ENCODE peak calls at places on chromosomes 6 and 20, in four cellular contexts. One of them, this sample, is unnamed.

GRCh38 chr20:1269235-1269634 is 3.1 kb downstream of the SNPH start:
- DNase-seq in AG20443: no peak
- DNase-seq in left ventricle myocardium inferior: no peak
- DNase-seq in ureter: no peak
- DNase-seq in this sample: no peak

GRCh38 chr6:35494161-35494563 is 2.7 kb downstream of the TEAD3 start:
- DNase-seq in left ventricle myocardium inferior: peak
- DNase-seq in ureter: no peak
- DNase-seq in AG20443: no peak
- DNase-seq in this sample: no peak

GRCh38 chr20:12835999-12836398 is 172.8 kb upstream of the SPTLC3 start:
- DNase-seq in left ventricle myocardium inferior: no peak
- DNase-seq in AG20443: no peak
- DNase-seq in ureter: no peak
- DNase-seq in this sample: no peak

GRCh38 chr20:31698803-31699718 is 23.6 kb downstream of the BCL2L1 start:
- DNase-seq in AG20443: peak
- DNase-seq in left ventricle myocardium inferior: no peak
- DNase-seq in ureter: peak
- DNase-seq in this sample: no peak

GRCh38 chr6:129936329-129937165 is 75.4 kb upstream of the TMEM244 start:
- DNase-seq in ureter: no peak
- DNase-seq in AG20443: peak
- DNase-seq in left ventricle myocardium inferior: no peak
- DNase-seq in this sample: peak

GRCh38 chr6:7909323-7910276 is 988 bp downstream of the TXNDC5 start:
- DNase-seq in left ventricle myocardium inferior: peak
- DNase-seq in ureter: peak
- DNase-seq in AG20443: peak
- DNase-seq in this sample: peak

GRCh38 chr20:6142348-6142993 is 19.6 kb upstream of the FERMT1 start:
- DNase-seq in left ventricle myocardium inferior: no peak
- DNase-seq in AG20443: peak
- DNase-seq in ureter: peak
- DNase-seq in this sample: peak

GRCh38 chr20:46351357-46352058 is 43.2 kb upstream of the CDH22 start:
- DNase-seq in left ventricle myocardium inferior: no peak
- DNase-seq in AG20443: no peak
- DNase-seq in ureter: no peak
- DNase-seq in this sample: no peak

GRCh38 chr6:133977983-133978895 is 25.2 kb downstream of the TBPL1 start:
- DNase-seq in left ventricle myocardium inferior: no peak
- DNase-seq in ureter: no peak
- DNase-seq in AG20443: peak
- DNase-seq in this sample: no peak

GRCh38 chr20:44067650-44068081 is 119.3 kb downstream of the JPH2 start:
- DNase-seq in AG20443: no peak
- DNase-seq in left ventricle myocardium inferior: no peak
- DNase-seq in ureter: no peak
- DNase-seq in this sample: no peak

GRCh38 chr20:1479831-1480595 is 11.2 kb downstream of the SIRPB2 start:
- DNase-seq in left ventricle myocardium inferior: no peak
- DNase-seq in ureter: no peak
- DNase-seq in AG20443: no peak
- DNase-seq in this sample: no peak

GRCh38 chr6:7243188-7243942 is 69.6 kb downstream of the SSR1 start:
- DNase-seq in ureter: no peak
- DNase-seq in AG20443: peak
- DNase-seq in left ventricle myocardium inferior: no peak
- DNase-seq in this sample: peak

GRCh38 chr6:45816674-45817297 is 198.9 kb downstream of the CLIC5 start:
- DNase-seq in ureter: no peak
- DNase-seq in AG20443: no peak
- DNase-seq in left ventricle myocardium inferior: no peak
- DNase-seq in this sample: no peak

GRCh38 chr6:116557863-116558262 is 4.3 kb downstream of the CALHM4 start:
- DNase-seq in left ventricle myocardium inferior: peak
- DNase-seq in AG20443: peak
- DNase-seq in ureter: no peak
- DNase-seq in this sample: no peak

GRCh38 chr20:50314936-50315335 is 124.3 kb downstream of the CEBPB start:
- DNase-seq in ureter: no peak
- DNase-seq in left ventricle myocardium inferior: no peak
- DNase-seq in AG20443: no peak
- DNase-seq in this sample: no peak

GRCh38 chr20:9301129-9302072 is 213.0 kb upstream of the LAMP5 start:
- DNase-seq in ureter: no peak
- DNase-seq in left ventricle myocardium inferior: no peak
- DNase-seq in AG20443: no peak
- DNase-seq in this sample: no peak

GRCh38 chr20:23449400-23449799 is 3.3 kb downstream of the CST11 start:
- DNase-seq in left ventricle myocardium inferior: no peak
- DNase-seq in AG20443: no peak
- DNase-seq in ureter: no peak
- DNase-seq in this sample: peak

GRCh38 chr6:33609019-33609418 is 12.1 kb upstream of the ITPR3 start:
- DNase-seq in AG20443: no peak
- DNase-seq in ureter: no peak
- DNase-seq in left ventricle myocardium inferior: no peak
- DNase-seq in this sample: no peak

GRCh38 chr6:42405025-42405424 is 46.7 kb downstream of the TRERF1 start:
- DNase-seq in left ventricle myocardium inferior: no peak
- DNase-seq in AG20443: peak
- DNase-seq in ureter: no peak
- DNase-seq in this sample: no peak

GRCh38 chr20:62141397-62142251 is 1.6 kb downstream of the PSMA7 start:
- DNase-seq in AG20443: no peak
- DNase-seq in ureter: no peak
- DNase-seq in left ventricle myocardium inferior: no peak
- DNase-seq in this sample: peak

GRCh38 chr6:40395066-40395697 is 192.0 kb downstream of the LRFN2 start:
- DNase-seq in AG20443: peak
- DNase-seq in ureter: no peak
- DNase-seq in left ventricle myocardium inferior: no peak
- DNase-seq in this sample: no peak

GRCh38 chr6:15513131-15513771 is 149.6 kb downstream of the DTNBP1 start:
- DNase-seq in ureter: no peak
- DNase-seq in left ventricle myocardium inferior: no peak
- DNase-seq in AG20443: no peak
- DNase-seq in this sample: no peak